ENCODE peak calls at places on chromosomes 12 and 14, in four cellular contexts. Y, O, X and D are unnamed samples.

GRCh38 chr12:25135531-25136154 is 59.3 kb downstream of the DNAI7 start:
- DNase-seq in O (peak; percentile 87), Y (no peak), X (no peak), D (peak; percentile 88)

GRCh38 chr12:46372131-46372851 is at the start of gene SLC38A2:
- DNase-seq in Y (peak; percentile 90), O (peak; percentile 96), X (no peak), D (peak; percentile 95)

GRCh38 chr12:124727244-124727673 is 136.4 kb downstream of the SCARB1 start:
- DNase-seq in X (no peak), O (no peak), Y (no peak), D (no peak)

GRCh38 chr14:69287096-69287991 is 27.4 kb downstream of the GALNT16 start:
- DNase-seq in X (no peak), Y (no peak), O (peak; percentile 46), D (peak; percentile 64)

GRCh38 chr14:69716483-69717187 is 50.3 kb upstream of the SRSF5 start:
- DNase-seq in Y (peak; percentile 92), X (no peak), O (no peak), D (peak; percentile 21)

GRCh38 chr12:130198663-130199060 is 36.4 kb downstream of the FZD10 start:
- DNase-seq in Y (no peak), X (no peak), O (no peak), D (no peak)

GRCh38 chr12:60168441-60168840 is 572.6 kb downstream of the SLC16A7 start:
- DNase-seq in Y (no peak), X (no peak), O (no peak), D (no peak)

GRCh38 chr12:6141048-6141447 is 16.6 kb upstream of the VWF start:
- DNase-seq in Y (peak; percentile 70), O (no peak), X (no peak), D (no peak)

GRCh38 chr14:92470215-92470614 is 43.4 kb upstream of the RIN3 start:
- DNase-seq in X (no peak), O (no peak), Y (peak; percentile 65), D (no peak)

GRCh38 chr12:99111600-99111999 is 466.5 kb downstream of the APAF1 start:
- DNase-seq in X (no peak), O (no peak), Y (no peak), D (peak; percentile 42)

GRCh38 chr12:87679262-87679661 is 349.9 kb downstream of the C12orf50 start:
- DNase-seq in X (no peak), O (no peak), Y (peak; percentile 5), D (no peak)

GRCh38 chr12:10690906-10691305 is 17.1 kb upstream of the STYK1 start:
- DNase-seq in O (no peak), X (no peak), Y (no peak), D (no peak)

GRCh38 chr12:10562306-10562933 is 51.0 kb downstream of the MAGOHB start:
- DNase-seq in Y (peak; percentile 54), O (no peak), X (no peak), D (peak; percentile 37)

GRCh38 chr14:100883789-100884101 is 19.8 kb downstream of the RTL1 start:
- DNase-seq in Y (no peak), O (no peak), X (no peak), D (no peak)

GRCh38 chr14:101729382-101729781 is 32.1 kb upstream of the PPP2R5C start:
- DNase-seq in Y (no peak), O (no peak), X (no peak), D (no peak)

GRCh38 chr14:75317148-75317547 is 38.5 kb downstream of the FOS start:
- DNase-seq in O (no peak), X (no peak), Y (no peak), D (peak; percentile 59)

GRCh38 chr12:119457251-119457650 is 122.7 kb downstream of the CCDC60 start:
- DNase-seq in O (no peak), Y (no peak), X (no peak), D (peak; percentile 60)

GRCh38 chr12:24560867-24561266 is 388.0 kb downstream of the BCAT1 start:
- DNase-seq in X (no peak), O (no peak), Y (no peak), D (peak; percentile 60)

GRCh38 chr12:57128519-57129247 is 400 bp downstream of the LRP1 start:
- DNase-seq in O (peak; percentile 69), Y (no peak), X (no peak), D (peak; percentile 51)

GRCh38 chr14:57391609-57392195 is 1.3 kb downstream of the NAA30 start:
- DNase-seq in Y (peak; percentile 8), O (no peak), X (no peak), D (peak; percentile 6)

GRCh38 chr12:40959041-40959440 is 229.1 kb upstream of the PDZRN4 start:
- DNase-seq in X (no peak), O (no peak), Y (peak; percentile 86), D (no peak)

GRCh38 chr12:27779416-27779815 is 617 bp upstream of the KLHL42 start:
- DNase-seq in X (no peak), O (peak; percentile 52), Y (no peak), D (peak; percentile 43)

DNA sequence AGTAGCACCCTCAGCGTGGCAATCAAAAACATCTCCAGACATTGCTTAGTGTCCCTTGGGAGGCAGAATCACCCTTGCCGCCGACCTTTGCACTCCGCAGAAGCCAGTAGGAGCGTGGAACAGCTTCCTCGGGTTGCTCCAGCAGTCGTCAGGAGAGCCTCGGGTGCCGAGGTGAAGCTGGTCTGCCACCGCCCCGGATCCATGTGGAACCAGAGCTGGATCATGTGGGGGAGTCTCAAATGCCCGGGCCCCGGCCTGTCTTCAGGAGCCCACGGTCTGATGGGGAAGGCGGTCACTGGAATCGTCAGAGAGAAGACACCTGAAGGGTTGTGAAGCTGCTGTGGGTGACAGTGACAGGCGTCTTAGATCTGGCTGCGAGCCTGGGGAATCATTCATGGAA is 14.3 kb downstream of the MVK start:
- DNase-seq in X (no peak), Y (no peak), O (no peak), D (no peak)
- H3K56ac ChIP-seq in X (no peak overlapping the region), Y (no peak overlapping the region), O (no peak overlapping the region), D (no peak overlapping the region)

GRCh38 chr14:104390941-104391901 is 188.3 kb upstream of the C14orf180 start:
- DNase-seq in Y (no peak), O (peak; percentile 20), X (no peak), D (no peak)
- H3K56ac ChIP-seq in Y (no peak overlapping the region), O (no peak overlapping the region), X (no peak overlapping the region), D (no peak overlapping the region)

DNA sequence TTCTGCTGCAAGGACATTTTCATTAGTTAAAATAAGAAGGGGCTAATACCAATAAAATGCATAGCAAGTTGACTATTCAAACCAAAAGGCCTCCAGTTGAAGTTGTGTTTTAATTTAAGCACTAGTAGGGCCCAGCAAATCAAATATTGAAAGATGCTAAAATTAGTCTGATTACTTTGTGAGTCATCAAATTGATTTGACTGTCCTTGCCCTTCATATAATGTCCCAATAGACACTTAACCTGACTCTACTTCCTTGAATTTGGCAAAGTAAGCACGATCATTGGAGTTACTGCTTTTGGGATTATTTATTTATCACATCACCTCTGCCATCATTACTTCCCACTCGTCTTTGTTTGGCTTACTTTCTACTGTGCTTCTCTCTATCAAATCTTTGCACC is 798.5 kb downstream of the DIO2 start:
- DNase-seq in Y (no peak), X (no peak), O (no peak), D (no peak)
- H3K56ac ChIP-seq in Y (no peak overlapping the region), X (no peak overlapping the region), O (no peak overlapping the region), D (no peak overlapping the region)

GRCh38 chr14:94474581-94475031 is 1.4 kb downstream of the SERPINA9 start:
- DNase-seq in O (peak; percentile 46), X (peak; percentile 27), Y (peak; percentile 25), D (peak; percentile 92)
- H3K56ac ChIP-seq in O (no peak overlapping the region), X (no peak overlapping the region), Y (no peak overlapping the region), D (no peak overlapping the region)

GRCh38 chr14:66174453-66174891 is 311.7 kb upstream of the CCDC196 start:
- DNase-seq in O (no peak), X (no peak), Y (no peak), D (peak; percentile 7)

GRCh38 chr14:66177935-66178334 is 308.2 kb upstream of the CCDC196 start:
- DNase-seq in Y (no peak), O (no peak), X (no peak), D (no peak)
- H3K56ac ChIP-seq in Y (no peak overlapping the region), O (no peak overlapping the region), X (no peak overlapping the region), D (no peak overlapping the region)

DNA sequence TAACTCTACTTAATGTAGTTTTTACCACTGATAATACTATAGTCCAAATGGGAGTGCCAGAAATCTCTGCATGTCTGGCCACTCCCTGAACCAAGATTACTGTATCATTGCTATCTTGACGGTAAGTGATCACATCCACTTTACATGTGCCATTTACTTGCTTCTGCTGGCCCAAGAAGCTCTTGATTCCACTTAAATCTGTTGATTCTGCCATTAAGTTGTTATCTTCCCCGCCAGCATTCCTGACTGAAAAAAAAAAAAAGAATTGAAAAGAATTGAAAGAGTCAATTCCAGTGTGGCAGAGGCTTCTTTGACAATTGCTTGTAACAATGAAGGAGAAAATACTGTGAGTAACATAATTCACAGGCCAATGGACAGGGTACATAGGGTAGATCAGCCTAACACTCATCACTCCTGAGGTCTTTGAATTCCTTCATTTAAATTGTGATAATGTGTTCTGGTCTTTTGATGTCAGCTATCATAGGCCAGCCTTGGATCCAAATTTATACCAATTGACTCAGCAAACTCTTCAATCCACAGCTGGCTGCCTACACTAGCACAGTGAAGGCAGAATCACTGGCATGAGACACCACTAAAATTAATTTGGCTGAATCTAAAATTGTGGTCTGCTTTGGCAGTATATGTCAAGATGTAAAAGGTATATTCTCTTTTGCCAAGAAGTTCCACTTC is 665.2 kb upstream of the FLRT2 start:
- DNase-seq in Y (no peak), X (no peak), O (no peak), D (peak; percentile 20)
- H3K56ac ChIP-seq in Y (no peak overlapping the region), X (no peak overlapping the region), O (no peak overlapping the region), D (no peak overlapping the region)

DNA sequence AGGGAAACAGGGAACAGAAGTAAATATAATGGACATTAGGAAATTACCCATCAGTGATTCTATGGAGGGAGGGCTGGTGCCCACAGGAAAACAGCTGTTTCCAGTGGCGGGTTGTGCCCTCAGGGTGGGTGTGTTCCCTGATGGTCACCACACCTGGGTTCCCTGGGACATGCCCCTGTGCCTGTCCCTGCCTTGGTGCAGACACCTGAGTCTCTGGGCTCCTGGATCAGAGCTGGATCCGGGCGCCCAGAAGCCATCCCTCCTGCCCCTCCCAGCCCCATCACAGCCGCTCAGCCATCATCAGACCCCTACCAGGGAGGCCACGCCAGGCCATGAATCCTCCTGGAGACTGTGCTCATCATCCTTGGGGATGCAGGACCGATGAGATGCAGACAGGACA is 307.2 kb upstream of the SFSWAP start:
- DNase-seq in O (no peak), Y (no peak), X (no peak), D (no peak)
- H3K56ac ChIP-seq in O (no peak overlapping the region), Y (no peak overlapping the region), X (no peak overlapping the region), D (no peak overlapping the region)